ENCODE peak calls at places on chromosomes 7 and 10, in nine cellular contexts. X is M059J; I is GM03348; U is Caco-2; H is central memory CD4-positive, alpha-beta T cell; M is left cardiac atrium; D is pons; B is amniotic stem cell; F is MM.1S. V is an unnamed sample.

GRCh38 chr7:94045566-94045965 is 41.4 kb upstream of the BET1 start:
- DNase-seq in X (no peak), I (no peak), U (no peak), H (no peak), M (no peak), D (no peak), B (no peak), F (no peak), V (no peak)

GRCh38 chr7:27140108-27140842 is 3.2 kb downstream of the HOXA5 start:
- DNase-seq in X (no peak), I (no peak), U (no peak), H (no peak), M (no peak), D (no peak), B (no peak), F (no peak), V (no peak)

GRCh38 chr10:111482074-111482350 is 405.2 kb downstream of the ADRA2A start:
- DNase-seq in X (no peak), I (no peak), U (no peak), H (no peak), M (no peak), D (no peak), B (no peak), F (no peak), V (no peak)

GRCh38 chr7:135383525-135383924 is 126.4 kb downstream of the CNOT4 start:
- DNase-seq in X (no peak), I (no peak), U (no peak), H (no peak), M (no peak), D (no peak), B (no peak), F (no peak), V (no peak)

GRCh38 chr10:103855424-103855823 is at the start of gene SH3PXD2A:
- DNase-seq in X (no peak), I (peak; percentile 79), U (peak; percentile 67), H (no peak), M (peak; percentile 64), D (no peak), B (no peak), F (no peak), V (peak; percentile 11)

GRCh38 chr10:43208147-43209063 is 58.5 kb downstream of the RASGEF1A start:
- DNase-seq in X (no peak), I (no peak), U (no peak), H (no peak), M (peak; percentile 14), D (no peak), B (no peak), F (no peak), V (no peak)

GRCh38 chr10:34687434-34688205 is 127.5 kb downstream of the PARD3 start:
- DNase-seq in X (no peak), I (no peak), U (no peak), H (no peak), M (no peak), D (no peak), B (no peak), F (no peak), V (no peak)

GRCh38 chr7:4245135-4245865 is 436.8 kb upstream of the FOXK1 start:
- DNase-seq in X (peak; percentile 9), I (no peak), U (no peak), H (no peak), M (no peak), D (no peak), B (no peak), F (no peak), V (no peak)

GRCh38 chr7:46960974-46961373 is 620.9 kb downstream of the TNS3 start:
- DNase-seq in X (peak; percentile 13), I (no peak), U (no peak), H (no peak), M (no peak), D (no peak), B (no peak), F (no peak), V (no peak)

GRCh38 chr10:48237225-48237855 is 37.2 kb downstream of the FRMPD2 start:
- DNase-seq in X (no peak), I (no peak), U (no peak), H (no peak), M (no peak), D (no peak), B (no peak), F (no peak), V (no peak)

GRCh38 chr10:80515941-80516340 is 21.8 kb upstream of the SH2D4B start:
- DNase-seq in X (no peak), I (no peak), U (no peak), H (no peak), M (no peak), D (no peak), B (no peak), F (no peak), V (no peak)